ENCODE peak calls at places on chromosome 7, in four cellular contexts. L, M, Z and I are unnamed samples.

GRCh38 chr7:36308031-36308430 is 81.6 kb upstream of the ANLN start:
- DNase-seq in L (no peak), Z (no peak), M (no peak), I (no peak)

GRCh38 chr7:36289833-36290661 is 99.6 kb upstream of the ANLN start:
- DNase-seq in Z (no peak), M (peak), L (no peak), I (peak)

GRCh38 chr7:95867309-95867708 is 95.0 kb downstream of the DYNC1I1 start:
- DNase-seq in Z (no peak), M (no peak), L (no peak), I (no peak)

GRCh38 chr7:131604841-131605279 is 48.4 kb upstream of the PODXL start:
- DNase-seq in Z (no peak), L (no peak), M (no peak), I (peak)

GRCh38 chr7:20350518-20350951 is 19.8 kb downstream of the ITGB8 start:
- DNase-seq in Z (no peak), M (no peak), L (no peak), I (no peak)

GRCh38 chr7:66542528-66543373 is 85.9 kb upstream of the KCTD7 start:
- DNase-seq in L (no peak), Z (no peak), M (no peak), I (no peak)

GRCh38 chr7:113606325-113606724 is 312.5 kb downstream of the PPP1R3A start:
- DNase-seq in Z (no peak), M (no peak), L (no peak), I (no peak)

GRCh38 chr7:42440951-42441350 is 203.9 kb upstream of the GLI3 start:
- DNase-seq in M (no peak), Z (no peak), L (no peak), I (no peak)

GRCh38 chr7:157610671-157611295 is 274.0 kb downstream of the DNAJB6 start:
- DNase-seq in Z (no peak), M (no peak), L (no peak), I (no peak)

GRCh38 chr7:157018328-157018996 is 8.0 kb upstream of the MNX1 start:
- DNase-seq in L (no peak), Z (no peak), M (no peak), I (no peak)

GRCh38 chr7:86939197-86939814 is 120.1 kb downstream of the ELAPOR2 start:
- DNase-seq in L (peak), M (peak), Z (peak), I (peak)

GRCh38 chr7:8719102-8719501 is 285.7 kb downstream of the NXPH1 start:
- DNase-seq in Z (no peak), M (no peak), L (no peak), I (no peak)
- TF ChIP-seq CHD4 in Z (no peak), M (no peak), L (no peak), I (no peak)

GRCh38 chr7:91446819-91447218 is 182.6 kb downstream of the FZD1 start:
- DNase-seq in L (no peak), M (no peak), Z (no peak), I (no peak)
- TF ChIP-seq MAX in L (no peak), M (no peak), Z (no peak), I (no peak)

GRCh38 chr7:26857534-26858228 is 6.7 kb downstream of the SKAP2 start:
- DNase-seq in Z (no peak), L (no peak), M (no peak), I (no peak)

GRCh38 chr7:26858229-26858568 is 6.2 kb downstream of the SKAP2 start:
- DNase-seq in L (no peak), M (no peak), Z (peak), I (no peak)

GRCh38 chr7:26859720-26860119 is 4.7 kb downstream of the SKAP2 start:
- DNase-seq in Z (no peak), M (no peak), L (no peak), I (no peak)

GRCh38 chr7:26857170-26857533 is 7.2 kb downstream of the SKAP2 start:
- DNase-seq in M (no peak), Z (no peak), L (no peak), I (no peak)

DNA sequence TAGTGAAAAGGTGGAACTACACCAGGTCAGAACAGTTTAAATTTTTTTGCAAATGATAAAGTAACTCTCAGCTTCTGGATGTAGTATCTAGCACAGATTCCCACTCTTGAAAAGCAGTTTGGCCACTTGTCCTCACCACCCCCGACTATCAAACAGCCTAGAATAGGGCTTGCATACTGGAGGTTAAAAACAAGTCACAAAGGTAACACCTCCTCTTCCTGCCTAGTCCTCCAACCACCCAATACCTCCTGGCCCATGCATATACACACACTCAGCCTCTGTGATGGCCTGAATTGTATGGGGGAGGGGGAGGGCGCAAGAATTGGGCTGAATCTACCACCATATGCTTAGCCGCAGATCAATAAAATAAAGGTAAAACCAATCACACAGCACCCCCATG is 5.7 kb downstream of the SKAP2 start:
- DNase-seq in M (no peak), Z (no peak), L (no peak), I (no peak)
- TF ChIP-seq CHD4 in M (no peak), Z (no peak), L (no peak), I (no peak)

GRCh38 chr7:50865450-50865849 is 82.8 kb upstream of the GRB10 start:
- DNase-seq in L (no peak), Z (no peak), M (no peak), I (no peak)

GRCh38 chr7:50866343-50867047 is 83.8 kb upstream of the GRB10 start:
- DNase-seq in M (no peak), Z (no peak), L (no peak), I (no peak)

GRCh38 chr7:50868426-50869100 is 85.9 kb upstream of the GRB10 start:
- DNase-seq in M (no peak), L (no peak), Z (no peak), I (no peak)

GRCh38 chr7:50867048-50867383 is 84.3 kb upstream of the GRB10 start:
- DNase-seq in L (no peak), Z (no peak), M (no peak), I (no peak)

DNA sequence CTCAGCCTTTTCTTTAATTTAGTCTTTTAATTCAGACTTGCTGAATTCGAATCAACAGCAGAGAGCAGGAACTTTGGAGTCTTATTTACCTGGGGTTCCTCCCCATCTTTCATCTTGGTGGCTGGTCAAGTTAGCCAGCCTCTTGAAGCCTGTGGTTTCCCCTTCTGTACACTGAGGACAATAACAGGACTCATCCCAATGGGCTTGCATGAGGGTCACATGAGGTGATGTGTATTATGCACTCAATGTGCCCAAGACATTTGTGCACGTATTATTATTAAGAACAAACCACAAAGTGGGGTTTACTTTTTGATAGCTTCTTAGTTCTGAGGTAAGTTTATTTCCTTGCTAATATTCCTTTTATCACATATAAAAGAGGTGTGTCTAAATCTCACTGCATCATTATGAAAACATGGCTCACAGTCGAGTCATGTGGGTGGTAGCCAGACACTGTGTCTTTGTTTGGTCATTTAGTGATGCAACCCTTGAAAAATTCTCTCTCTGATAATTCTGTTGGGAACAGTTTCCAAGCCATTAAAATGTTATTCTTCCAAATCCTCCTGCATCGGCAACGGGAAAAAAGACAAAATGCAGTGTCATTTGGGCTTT is 86.5 kb upstream of the GRB10 start:
- DNase-seq in Z (no peak), L (no peak), M (peak), I (peak)
- TF ChIP-seq MAX in Z (no peak), L (no peak), M (no peak), I (no peak)

GRCh38 chr7:22990588-22990949 is 23.4 kb downstream of the HYCC1 start:
- DNase-seq in M (no peak), Z (no peak), L (no peak), I (no peak)
- TF ChIP-seq CHD4 in M (no peak), Z (no peak), L (no peak), I (no peak)

DNA sequence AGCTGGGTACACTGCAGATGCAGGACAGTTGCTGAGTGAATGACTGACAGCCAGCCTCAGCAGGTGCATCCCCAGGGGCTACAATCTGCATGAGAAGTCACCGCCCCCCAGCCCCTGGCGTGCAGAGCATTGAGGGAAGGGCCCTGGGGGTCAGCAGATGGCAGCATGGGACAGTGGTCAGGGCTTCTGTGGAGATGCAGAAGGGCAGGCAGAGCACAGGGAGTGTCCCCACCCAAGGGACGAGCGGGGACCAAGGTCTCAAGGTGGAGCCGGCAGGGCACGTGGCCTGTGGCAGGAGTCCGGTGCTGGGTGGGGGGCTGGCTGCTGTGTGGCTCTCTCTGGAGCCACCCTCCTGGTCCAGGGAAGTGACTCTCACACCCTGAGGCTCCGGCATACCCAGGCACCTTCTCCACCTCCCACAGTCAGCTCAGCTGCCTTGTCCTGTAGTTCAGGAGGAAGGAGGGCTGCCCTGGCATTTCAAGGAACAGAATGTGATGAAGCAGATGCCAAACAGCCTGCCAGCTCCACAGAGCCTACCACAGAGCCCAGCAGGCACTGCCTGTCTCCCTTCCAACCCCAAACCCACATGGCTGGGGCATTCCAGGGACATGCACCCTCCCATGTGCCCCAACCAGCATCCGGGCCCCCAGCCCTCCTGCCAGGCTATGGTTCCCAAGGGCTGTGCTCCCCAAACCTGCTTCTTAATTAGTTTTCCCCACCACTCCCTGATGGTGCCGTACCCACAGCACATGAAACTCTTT is 114.5 kb downstream of the TMEM130 start:
- DNase-seq in M (no peak), Z (no peak), L (no peak), I (no peak)
- TF ChIP-seq MAX in M (no peak), Z (no peak), L (no peak), I (no peak)

GRCh38 chr7:129828989-129829676 is 123.6 kb downstream of the UBE2H start:
- DNase-seq in L (no peak), M (no peak), Z (peak), I (no peak)
- TF ChIP-seq CHD4 in L (no peak), M (no peak), Z (no peak), I (no peak)

GRCh38 chr7:92547579-92547978 is 19.0 kb downstream of the RBM48 start:
- DNase-seq in Z (no peak), L (no peak), M (no peak), I (no peak)

GRCh38 chr7:92550194-92550593 is 21.6 kb downstream of the RBM48 start:
- DNase-seq in L (no peak), Z (no peak), M (no peak), I (no peak)

DNA sequence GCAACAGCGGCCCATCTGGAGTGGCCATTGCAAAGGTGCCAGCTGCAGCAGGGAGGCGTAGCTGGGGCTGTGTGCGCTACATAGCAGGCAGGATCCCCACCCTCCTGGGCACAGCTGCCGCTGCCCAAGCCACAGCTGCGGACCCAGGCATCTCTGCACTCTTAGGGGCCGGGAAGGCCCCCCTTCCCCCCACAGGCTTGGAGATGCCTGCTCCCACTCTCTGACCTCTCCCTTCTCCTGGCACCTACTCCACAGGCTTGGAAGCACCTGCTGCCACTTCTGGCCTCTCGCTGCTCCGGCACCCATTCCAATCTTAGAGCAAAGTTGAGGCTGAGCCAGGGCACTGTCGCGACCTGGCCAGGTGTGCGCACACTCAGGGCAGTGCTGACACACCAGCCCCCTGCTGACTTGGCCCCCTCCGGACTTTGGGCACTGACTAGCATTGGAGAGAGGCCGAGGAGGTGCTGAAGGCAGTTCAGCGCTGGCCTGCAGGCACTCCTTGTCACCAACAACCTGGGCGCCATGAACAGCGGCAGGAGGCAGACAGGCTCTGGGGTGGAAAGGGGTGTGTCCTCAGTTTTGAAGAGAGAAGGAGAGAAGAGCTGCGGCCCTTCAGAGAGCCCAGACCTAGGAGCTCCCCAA is 18.4 kb downstream of the RBM48 start:
- DNase-seq in Z (no peak), M (no peak), L (no peak), I (no peak)
- TF ChIP-seq MAX in Z (no peak), M (no peak), L (no peak), I (no peak)